ENCODE peak calls at places on chromosomes 13 and 19, in six cellular contexts. G is breast epithelium, W is ascending aorta, Z is pancreas, B is AG10803, F is choroid plexus epithelial cell. D is an unnamed sample.

GRCh38 chr19:16386619-16387240 is 62.1 kb downstream of the KLF2 start:
- DNase-seq in G (no peak), W (no peak), Z (no peak), B (peak; percentile 67), F (peak; percentile 84), D (no peak)

GRCh38 chr19:351976-352625 is 7.5 kb upstream of the MIER2 start:
- DNase-seq in G (no peak), W (no peak), Z (peak; percentile 6), B (no peak), F (no peak), D (no peak)

GRCh38 chr19:23788415-23788814 is 29.7 kb upstream of the ZNF681 start:
- DNase-seq in G (no peak), W (no peak), Z (no peak), B (no peak), F (no peak), D (no peak)

GRCh38 chr19:46288896-46289588 is 7.8 kb upstream of the HIF3A start:
- DNase-seq in G (no peak), W (no peak), Z (no peak), B (peak; percentile 74), F (peak; percentile 97), D (no peak)

GRCh38 chr13:108427355-108427754 is 157.8 kb downstream of the TNFSF13B start:
- DNase-seq in G (no peak), W (no peak), Z (no peak), B (no peak), F (no peak), D (no peak)

GRCh38 chr13:28542804-28543203 is 47.9 kb upstream of the FLT1 start:
- DNase-seq in G (no peak), W (no peak), Z (no peak), B (no peak), F (no peak), D (no peak)

GRCh38 chr19:3358919-3359849 is 7.2 kb upstream of the NFIC start:
- DNase-seq in G (no peak), W (no peak), Z (peak; percentile 90), B (peak; percentile 59), F (peak; percentile 63), D (no peak)

GRCh38 chr13:32001392-32001768 is 30.2 kb upstream of the FRY start:
- DNase-seq in G (no peak), W (no peak), Z (no peak), B (peak; percentile 67), F (peak; percentile 73), D (no peak)

GRCh38 chr13:32838985-32839384 is 177.2 kb upstream of the KL start:
- DNase-seq in G (no peak), W (no peak), Z (no peak), B (no peak), F (peak; percentile 69), D (no peak)

GRCh38 chr13:27201661-27202060 is 30.1 kb upstream of the USP12 start:
- DNase-seq in G (no peak), W (no peak), Z (no peak), B (no peak), F (no peak), D (no peak)

DNA sequence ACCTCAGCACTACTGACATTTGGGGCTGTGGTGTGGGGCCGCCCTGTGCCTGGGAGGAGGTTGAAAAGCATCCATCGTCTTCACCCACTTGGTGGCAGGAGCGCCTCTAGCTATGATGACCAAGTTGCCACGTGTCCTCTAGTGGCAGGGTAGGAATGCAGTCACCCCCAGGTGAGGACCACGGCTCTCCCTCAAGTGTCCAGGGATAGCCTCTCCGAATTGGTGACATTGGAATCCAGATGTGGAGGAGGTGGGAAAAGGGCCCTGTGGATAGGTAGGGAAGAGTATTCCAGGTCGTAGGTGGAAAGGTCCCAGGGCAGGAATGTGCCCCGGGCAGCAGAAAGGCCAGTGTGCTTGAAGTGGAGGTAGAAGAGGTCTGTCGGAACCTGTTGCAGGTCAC is 37.6 kb downstream of the ARHGEF18 start:
- DNase-seq in G (no peak), W (no peak), Z (no peak), B (no peak), F (no peak), D (no peak)
- TF ChIP-seq CTCF in G (no peak), W (no peak), Z (no peak), B (no peak), F (no peak), D (no peak)

GRCh38 chr13:55244991-55245644 is 1895.6 kb upstream of the PRR20A start:
- DNase-seq in G (no peak), W (no peak), Z (no peak), B (no peak), F (no peak), D (no peak)
- TF ChIP-seq CTCF in G (peak; percentile 23), W (no peak), Z (no peak), B (no peak), F (no peak), D (no peak)

DNA sequence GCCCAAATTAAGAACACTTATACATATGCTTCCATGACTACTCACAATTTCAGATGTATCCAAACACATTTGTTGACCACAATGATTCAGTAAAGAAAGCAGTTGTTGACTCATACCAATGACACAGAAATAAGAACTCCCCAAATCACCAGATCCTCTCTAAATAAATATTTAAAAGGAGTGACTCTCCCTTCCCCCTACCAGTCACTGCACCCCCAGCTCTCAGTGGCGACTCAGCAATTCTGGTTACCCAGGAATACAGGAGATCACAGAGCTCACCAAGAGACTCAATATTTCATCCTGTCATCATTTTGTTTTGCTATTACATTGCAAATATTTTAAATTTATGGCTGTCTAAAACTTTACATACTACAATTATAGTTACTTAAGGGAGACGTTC is 131.5 kb downstream of the RGCC start:
- DNase-seq in G (no peak), W (no peak), Z (no peak), B (peak; percentile 95), F (peak; percentile 88), D (no peak)
- TF ChIP-seq CTCF in G (no peak), W (no peak), Z (no peak), B (no peak), F (no peak), D (no peak)

GRCh38 chr13:44052843-44053607 is 173.3 kb downstream of the LACC1 start:
- DNase-seq in G (no peak), W (no peak), Z (no peak), B (peak; percentile 62), F (peak; percentile 86), D (no peak)
- TF ChIP-seq CTCF in G (no peak), W (no peak), Z (no peak), B (no peak), F (peak; percentile 39), D (no peak)

GRCh38 chr19:31054430-31054829 is 294.8 kb downstream of the TSHZ3 start:
- DNase-seq in G (no peak), W (no peak), Z (no peak), B (peak; percentile 63), F (peak; percentile 92), D (no peak)
- TF ChIP-seq CTCF in G (peak; percentile 6), W (no peak), Z (no peak), B (peak; percentile 80), F (peak; percentile 96), D (no peak)

GRCh38 chr13:81442904-81443303 is 1102.0 kb upstream of the SPRY2 start:
- DNase-seq in G (no peak), W (no peak), Z (no peak), B (no peak), F (no peak), D (no peak)

DNA sequence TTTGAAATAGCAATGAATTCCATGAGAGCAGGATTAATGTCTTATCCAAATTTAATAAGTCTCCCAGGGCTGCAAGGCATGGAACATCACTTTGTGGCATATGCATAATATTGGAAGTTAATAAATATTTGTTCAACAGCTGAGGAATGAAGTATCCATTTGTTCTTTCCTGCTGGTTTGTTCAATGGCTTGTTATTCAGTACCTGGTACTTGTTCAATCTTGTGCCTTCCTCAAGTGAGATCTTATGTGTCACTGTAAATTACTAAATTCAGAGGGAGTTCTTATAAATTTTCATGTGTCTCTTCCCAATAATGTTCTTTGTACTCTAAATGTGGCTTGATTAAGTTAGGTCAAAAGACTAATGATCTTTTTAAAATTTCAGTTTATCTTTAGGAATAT is 1105.5 kb upstream of the SPRY2 start:
- DNase-seq in G (no peak), W (no peak), Z (no peak), B (no peak), F (no peak), D (no peak)
- TF ChIP-seq CTCF in G (no peak), W (no peak), Z (no peak), B (no peak), F (no peak), D (no peak)

GRCh38 chr19:12938536-12939291 is at the start of gene CALR:
- DNase-seq in G (no peak), W (no peak), Z (no peak), B (peak; percentile 44), F (peak; percentile 39), D (no peak)
- TF ChIP-seq CTCF in G (peak; percentile 39), W (peak; percentile 54), Z (no peak), B (peak; percentile 36), F (peak; percentile 25), D (no peak)

GRCh38 chr13:25446261-25446660 is 74.5 kb downstream of the ATP8A2 start:
- DNase-seq in G (no peak), W (no peak), Z (no peak), B (no peak), F (no peak), D (no peak)
- TF ChIP-seq CTCF in G (no peak), W (no peak), Z (no peak), B (no peak), F (no peak), D (no peak)